ENCODE peak calls at places on chromosomes 3 and 15, in ten cellular contexts. X, E, Z, S, L, N, V, R, B and W are unnamed samples.

GRCh38 chr3:9878700-9879099 is 1.4 kb downstream of the CIDEC start:
- DNase-seq in X (no peak), E (no peak), Z (no peak), S (peak; percentile 30), L (no peak), N (no peak), V (no peak), R (no peak), B (no peak), W (no peak)

GRCh38 chr15:29364429-29365078 is 94.9 kb upstream of the NSMCE3 start:
- DNase-seq in X (no peak), E (no peak), Z (peak; percentile 86), S (no peak), L (peak; percentile 90), N (no peak), V (no peak), R (no peak), B (peak; percentile 73), W (no peak)

GRCh38 chr3:159832024-159832423 is 156.6 kb upstream of the IL12A start:
- DNase-seq in X (no peak), E (no peak), Z (no peak), S (no peak), L (no peak), N (no peak), V (peak; percentile 37), R (no peak), B (no peak), W (no peak)

GRCh38 chr3:108472011-108472591 is 38.3 kb downstream of the MYH15 start:
- DNase-seq in X (no peak), E (no peak), Z (peak; percentile 95), S (no peak), L (peak; percentile 94), N (no peak), V (peak; percentile 76), R (no peak), B (no peak), W (no peak)

GRCh38 chr3:104805508-104805907 is 561.2 kb upstream of the ALCAM start:
- DNase-seq in X (no peak), E (no peak), Z (no peak), S (no peak), L (no peak), N (no peak), V (no peak), R (no peak), B (no peak), W (no peak)

GRCh38 chr15:96353378-96353930 is 23.0 kb downstream of the NR2F2 start:
- DNase-seq in X (no peak), E (no peak), Z (no peak), S (no peak), L (no peak), N (no peak), V (no peak), R (no peak), B (no peak), W (no peak)

GRCh38 chr15:76185716-76186115 is 125.6 kb downstream of the ETFA start:
- DNase-seq in X (no peak), E (peak; percentile 68), Z (peak; percentile 75), S (no peak), L (peak; percentile 65), N (no peak), V (peak; percentile 40), R (no peak), B (peak; percentile 86), W (no peak)

GRCh38 chr3:132662212-132662611 is 2.1 kb downstream of the UBA5 start:
- DNase-seq in X (no peak), E (no peak), Z (no peak), S (no peak), L (no peak), N (no peak), V (no peak), R (no peak), B (no peak), W (no peak)

GRCh38 chr3:177831361-177831760 is 634.1 kb upstream of the TBL1XR1 start:
- DNase-seq in X (no peak), E (no peak), Z (no peak), S (no peak), L (no peak), N (no peak), V (no peak), R (no peak), B (no peak), W (no peak)

GRCh38 chr3:73452731-73453130 is 172.0 kb downstream of the PDZRN3 start:
- DNase-seq in X (no peak), E (no peak), Z (no peak), S (no peak), L (no peak), N (no peak), V (no peak), R (no peak), B (no peak), W (no peak)

GRCh38 chr3:107432646-107433045 is 55.4 kb downstream of the CCDC54 start:
- DNase-seq in X (no peak), E (no peak), Z (no peak), S (no peak), L (no peak), N (no peak), V (no peak), R (no peak), B (no peak), W (no peak)

GRCh38 chr3:72010044-72010443 is 225.1 kb upstream of the PROK2 start:
- DNase-seq in X (no peak), E (no peak), Z (no peak), S (no peak), L (no peak), N (no peak), V (no peak), R (no peak), B (no peak), W (no peak)

GRCh38 chr3:143827425-143827824 is 20.8 kb downstream of the SLC9A9 start:
- DNase-seq in X (no peak), E (no peak), Z (no peak), S (no peak), L (no peak), N (no peak), V (no peak), R (no peak), B (no peak), W (no peak)

GRCh38 chr3:44114142-44114541 is 127.5 kb upstream of the TOPAZ1 start:
- DNase-seq in X (no peak), E (peak; percentile 72), Z (peak; percentile 3), S (peak; percentile 8), L (peak; percentile 13), N (peak; percentile 25), V (peak; percentile 31), R (no peak), B (peak; percentile 93), W (no peak)

GRCh38 chr15:89489376-89489775 is 7.0 kb downstream of the RHCG start:
- DNase-seq in X (no peak), E (no peak), Z (no peak), S (no peak), L (no peak), N (no peak), V (peak; percentile 35), R (no peak), B (peak; percentile 54), W (no peak)
- H3K4me1 ChIP-seq in X (no peaks in the 10 kb centered on the region), E (no peaks in the 10 kb centered on the region), Z (no peaks in the 10 kb centered on the region), S (no peaks in the 10 kb centered on the region), L (no peaks in the 10 kb centered on the region), N (no peaks in the 10 kb centered on the region), V (no peaks in the 10 kb centered on the region), R (no peaks in the 10 kb centered on the region), B (no peaks in the 10 kb centered on the region), W (no peaks in the 10 kb centered on the region)

GRCh38 chr3:127110982-127111693 is 81.8 kb upstream of the PRR23E start:
- DNase-seq in X (no peak), E (no peak), Z (no peak), S (no peak), L (no peak), N (no peak), V (no peak), R (no peak), B (peak; percentile 22), W (no peak)
- H3K4me3 ChIP-seq in X (no peak overlapping the region), E (no peak overlapping the region), Z (no peak overlapping the region), S (no peak overlapping the region), L (no peak overlapping the region), N (no peak overlapping the region), V (no peak overlapping the region), R (no peak overlapping the region), B (no peak overlapping the region), W (no peak overlapping the region)

GRCh38 chr3:189826566-189826965 is 195.4 kb downstream of the TP63 start:
- DNase-seq in X (no peak), E (no peak), Z (no peak), S (no peak), L (no peak), N (no peak), V (no peak), R (no peak), B (no peak), W (no peak)

GRCh38 chr3:189824629-189825312 is 193.6 kb downstream of the TP63 start:
- DNase-seq in X (no peak), E (no peak), Z (peak; percentile 91), S (no peak), L (peak; percentile 96), N (no peak), V (no peak), R (no peak), B (no peak), W (no peak)

GRCh38 chr3:189821251-189821650 is 190.1 kb downstream of the TP63 start:
- DNase-seq in X (no peak), E (no peak), Z (no peak), S (no peak), L (no peak), N (no peak), V (no peak), R (no peak), B (no peak), W (no peak)

GRCh38 chr3:189820365-189820720 is 189.2 kb downstream of the TP63 start:
- DNase-seq in X (no peak), E (no peak), Z (no peak), S (no peak), L (no peak), N (no peak), V (no peak), R (no peak), B (no peak), W (no peak)

GRCh38 chr3:189822726-189823125 is 191.5 kb downstream of the TP63 start:
- DNase-seq in X (no peak), E (no peak), Z (no peak), S (no peak), L (no peak), N (no peak), V (no peak), R (no peak), B (no peak), W (no peak)
- TF ChIP-seq CTCF in X (no peak), E (no peak), Z (no peak), S (no peak), L (no peak), N (no peak), V (no peak), R (no peak), B (peak; percentile 69), W (no peak)

DNA sequence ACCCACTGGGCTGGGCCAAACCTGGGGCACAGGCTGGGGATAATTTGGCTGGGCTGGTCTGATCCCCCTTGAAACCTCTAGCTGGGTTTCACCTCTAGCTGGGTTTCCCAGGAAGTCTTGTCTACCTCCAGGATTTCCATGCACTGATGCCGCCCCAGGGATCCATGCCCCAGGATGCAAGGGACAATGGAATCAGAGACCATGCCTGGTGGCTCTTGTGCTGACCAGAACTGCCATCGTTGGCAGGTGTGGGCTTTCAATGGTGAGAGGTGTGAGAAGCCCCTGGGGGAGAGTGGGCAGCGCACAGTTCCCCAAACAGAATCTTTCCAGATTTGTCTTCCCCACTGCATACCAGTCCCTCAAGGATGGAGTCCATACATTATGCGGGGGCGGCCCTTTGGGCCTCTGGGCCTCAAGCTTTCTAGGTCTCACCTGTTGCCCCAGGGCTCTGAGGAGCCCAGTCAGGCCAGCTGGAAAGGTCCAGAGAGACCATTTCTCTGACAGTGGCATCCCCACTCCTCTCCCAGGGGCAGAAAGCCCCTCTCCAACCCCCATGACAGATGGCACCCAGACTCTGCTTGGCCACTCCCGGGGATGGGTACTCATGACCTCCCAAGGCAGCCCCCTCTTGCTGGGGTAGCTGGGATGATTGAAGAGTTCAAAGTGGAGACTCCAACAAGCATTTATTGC is 35.4 kb downstream of the EPHB3 start:
- DNase-seq in X (no peak), E (no peak), Z (no peak), S (no peak), L (no peak), N (no peak), V (no peak), R (no peak), B (no peak), W (no peak)
- H3K4me1 ChIP-seq in X (peaks cover 25% of the 10 kb centered on the region), E (no peaks in the 10 kb centered on the region), Z (peaks cover 13% of the 10 kb centered on the region), S (no peaks in the 10 kb centered on the region), L (peaks cover 4% of the 10 kb centered on the region), N (peaks cover 14% of the 10 kb centered on the region), V (peaks cover 50% of the 10 kb centered on the region), R (peaks cover 40% of the 10 kb centered on the region), B (peaks cover 20% of the 10 kb centered on the region), W (peaks cover under 1% of the 10 kb centered on the region)